ENCODE peak calls at places on chromosomes 11 and 22, in seven cellular contexts. O, V, F, T, L, K and U are unnamed samples.

GRCh38 chr11:73367482-73368024 is 8.6 kb upstream of the RELT start:
- DNase-seq in K (no peak), T (no peak), V (no peak), L (no peak), F (no peak), O (no peak), U (no peak)

GRCh38 chr11:64216879-64217278 is 9.1 kb downstream of the TRPT1 start:
- DNase-seq in T (no peak), F (no peak), K (no peak), O (no peak), V (no peak), L (no peak), U (no peak)

GRCh38 chr11:43784866-43785265 is 95.8 kb upstream of the ALKBH3 start:
- DNase-seq in L (no peak), F (no peak), O (no peak), V (no peak), T (no peak), K (no peak), U (no peak)

GRCh38 chr11:34632105-34632780 is 11.3 kb downstream of the EHF start:
- DNase-seq in T (no peak), K (no peak), F (no peak), L (no peak), O (no peak), V (no peak), U (no peak)

GRCh38 chr22:49663311-49663711 is 164.4 kb downstream of the BRD1 start:
- DNase-seq in T (no peak), L (no peak), O (no peak), V (no peak), F (no peak), K (peak; percentile 55), U (peak; percentile 65)

GRCh38 chr22:26642465-26643367 is 14.7 kb upstream of the MIAT start:
- DNase-seq in L (no peak), K (no peak), V (no peak), T (peak; percentile 32), F (peak; percentile 89), O (no peak), U (no peak)

GRCh38 chr11:47264119-47264915 is 5.6 kb upstream of the MADD start:
- DNase-seq in T (no peak), V (no peak), L (no peak), K (no peak), O (no peak), F (peak; percentile 17), U (no peak)

GRCh38 chr11:44777537-44778199 is 50.9 kb downstream of the TSPAN18 start:
- DNase-seq in L (peak; percentile 5), F (peak; percentile 31), K (no peak), V (no peak), T (no peak), O (no peak), U (no peak)

GRCh38 chr11:66326261-66327111 is 9.6 kb upstream of the CD248 start:
- DNase-seq in T (peak; percentile 80), O (no peak), K (no peak), V (no peak), F (no peak), L (no peak), U (peak; percentile 87)

DNA sequence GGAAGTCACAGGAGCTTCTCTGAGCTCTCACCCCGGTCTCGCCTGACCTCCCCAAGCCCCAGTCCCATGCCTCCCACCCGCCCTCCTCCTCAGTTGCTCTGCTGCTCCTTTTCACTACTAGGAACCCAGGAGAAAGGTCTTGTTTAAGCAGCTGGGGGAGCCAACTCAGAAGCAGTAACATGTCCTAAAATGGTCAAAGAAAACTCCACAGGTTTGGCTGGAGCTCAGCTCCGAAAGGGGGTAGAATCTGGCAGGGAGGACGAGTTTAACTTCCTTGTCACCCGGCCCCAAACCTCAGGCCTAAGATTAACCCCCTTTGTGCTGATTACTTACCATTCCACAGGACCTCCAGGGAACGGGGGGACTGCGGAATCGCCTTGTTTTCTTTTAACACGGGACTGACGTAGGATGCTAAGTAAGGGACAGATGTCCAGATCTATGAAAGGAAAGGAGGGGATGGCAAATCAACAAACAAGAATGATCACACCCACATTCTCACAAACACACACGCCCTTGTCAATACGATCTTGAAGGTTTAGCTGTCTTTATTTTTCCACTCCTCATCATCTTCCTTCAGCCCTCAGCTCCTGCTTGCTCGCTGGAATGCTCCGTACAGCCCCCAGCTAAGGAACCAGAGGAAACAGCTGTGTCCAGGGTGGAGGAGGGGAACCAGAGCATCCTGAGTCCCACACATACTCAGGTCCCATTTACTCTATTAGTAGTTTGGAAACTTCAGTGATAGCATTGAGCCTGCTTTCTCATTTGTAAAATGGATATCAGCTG is 13.5 kb downstream of the PCSK7 start:
- DNase-seq in V (no peak), O (no peak), T (no peak), F (peak; percentile 56), K (peak; percentile 33), L (peak; percentile 57), U (peak; percentile 84)
- TF ChIP-seq CTCF in V (no peak), O (no peak), T (no peak), F (no peak), K (no peak), L (no peak), U (no peak)

DNA sequence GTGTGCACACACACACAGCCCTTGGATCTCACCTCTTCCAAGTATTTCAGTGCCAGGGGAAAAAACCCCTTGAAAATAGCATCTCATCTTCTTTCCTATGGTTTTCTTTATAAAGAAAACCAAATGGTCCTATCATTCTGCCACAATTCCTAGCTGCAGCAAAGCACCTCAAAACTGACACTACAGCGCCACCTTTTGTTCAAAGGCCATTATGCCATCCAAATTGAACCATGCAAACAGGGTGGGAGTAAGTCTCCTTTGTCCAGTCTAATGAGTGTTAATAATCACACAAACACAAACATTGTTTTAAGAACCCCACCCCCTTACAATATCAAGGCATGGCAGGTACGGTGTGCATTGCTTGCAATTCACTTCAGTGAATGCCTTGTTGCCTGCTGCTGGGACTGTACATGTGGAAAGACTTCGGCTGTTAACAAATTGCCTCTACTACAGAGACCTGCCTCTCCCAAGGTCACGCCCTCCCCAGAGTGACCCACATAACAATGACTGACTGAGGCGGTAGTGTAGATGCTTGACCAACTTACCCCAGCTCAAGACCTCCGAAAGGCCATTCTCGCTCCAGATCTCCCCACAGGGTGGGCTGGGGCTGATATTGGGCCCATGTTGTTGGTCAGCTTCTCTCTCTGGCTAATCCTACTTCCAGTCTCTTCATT is 31.7 kb downstream of the FAM181B start:
- DNase-seq in K (no peak), T (no peak), O (peak; percentile 46), V (peak; percentile 33), F (no peak), L (no peak), U (no peak)
- TF ChIP-seq CTCF in K (peak; percentile 53), T (peak; percentile 60), O (peak; percentile 91), V (peak; percentile 71), F (peak; percentile 39), L (peak; percentile 40), U (peak; percentile 43)

DNA sequence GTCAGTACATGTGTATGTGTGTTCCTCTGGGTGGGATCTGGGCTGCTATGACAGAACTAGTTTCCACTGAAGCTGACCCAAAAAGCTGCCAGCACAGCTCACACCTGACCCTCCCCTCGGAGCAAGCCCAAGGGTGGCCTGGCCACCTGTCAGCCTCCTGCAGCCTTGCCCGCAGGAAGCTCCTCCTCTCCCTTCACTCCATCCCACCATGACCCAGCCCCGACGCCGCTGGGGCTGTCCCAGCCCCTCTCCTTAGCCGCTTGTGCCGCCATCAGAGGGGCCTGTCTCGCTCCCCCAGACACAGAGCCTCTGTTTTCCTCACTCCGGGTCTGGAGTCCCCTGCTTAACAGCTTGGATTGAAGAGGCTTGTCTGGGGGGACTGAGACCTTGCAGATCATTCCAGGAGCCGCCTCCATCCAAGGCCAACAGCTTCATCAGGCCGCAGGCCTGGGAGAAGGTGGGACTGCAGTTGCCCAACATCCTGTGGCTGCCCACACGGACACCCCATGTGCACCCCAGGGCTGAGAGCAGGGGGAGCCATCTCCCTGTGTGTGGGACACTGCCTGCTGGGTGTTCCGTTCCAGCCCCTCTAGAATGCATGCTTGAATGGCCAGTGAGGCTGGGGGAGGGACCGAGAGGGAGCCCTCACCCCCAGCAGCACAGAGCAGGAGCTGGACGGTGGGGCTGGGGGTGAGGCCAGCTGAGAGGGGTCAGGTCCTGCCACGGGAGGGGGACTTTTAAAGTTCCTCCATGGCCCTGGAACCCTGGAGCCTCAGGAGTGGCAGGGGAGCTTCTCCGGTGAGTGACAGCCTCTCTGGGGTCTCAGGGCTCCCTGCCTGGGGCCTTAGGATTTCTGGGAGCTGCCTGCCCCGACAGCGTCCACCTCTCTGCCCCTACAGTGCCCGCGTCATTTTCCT is 696 bp downstream of the MRGPRF start:
- DNase-seq in L (peak; percentile 55), F (peak; percentile 52), V (peak; percentile 55), T (no peak), O (no peak), K (no peak), U (peak; percentile 74)
- TF ChIP-seq CTCF in L (no peak), F (no peak), V (no peak), T (no peak), O (no peak), K (no peak), U (no peak)

DNA sequence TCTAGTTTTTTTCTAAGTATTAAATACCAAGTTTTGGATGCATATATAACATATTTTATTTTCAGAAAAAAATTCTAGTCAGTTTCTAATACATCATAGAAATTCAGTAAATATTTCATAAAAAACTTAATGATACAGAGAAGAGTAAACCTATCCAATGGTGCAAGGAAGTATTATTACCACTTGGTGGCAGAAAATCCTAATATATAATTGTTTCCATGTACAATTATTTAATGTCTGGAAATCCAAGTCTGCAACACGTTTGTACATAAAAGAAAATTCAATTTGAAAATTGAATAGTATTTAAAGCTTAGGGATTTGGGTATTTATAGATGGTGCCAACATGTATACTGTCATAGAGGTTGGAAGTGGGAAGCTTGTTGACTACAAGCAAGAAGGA is 127.0 kb downstream of the TRPC6 start:
- DNase-seq in V (no peak), O (no peak), F (no peak), K (no peak), L (no peak), T (no peak), U (no peak)
- TF ChIP-seq CTCF in V (no peak), O (no peak), F (peak; percentile 52), K (peak; percentile 43), L (peak; percentile 30), T (peak; percentile 59), U (no peak)